ENCODE peak calls at places on chromosomes 4 and X, in seven cellular contexts. O is CD4-positive, CD25-positive, alpha-beta regulatory T cell; D is IMR-90; N is activated naive CD4-positive, alpha-beta T cell treated with Interleukin-2 at 50 U/mL for 16 hours; P is fibroblast of lung; F is spleen; Q is GM13976. Z is an unnamed sample.

GRCh38 chr4:114396808-114397207 is 201.8 kb upstream of the UGT8 start:
- DNase-seq in D (no peak), P (peak), Q (no peak), O (no peak), N (no peak), F (no peak), Z (no peak)

GRCh38 chr4:76373919-76374552 is 46.9 kb downstream of the CCDC158 start:
- DNase-seq in F (no peak), P (peak), O (no peak), Q (no peak), N (no peak), D (no peak), Z (no peak)

GRCh38 chr4:42560465-42560864 is 96.4 kb downstream of the ATP8A1 start:
- DNase-seq in P (peak), N (no peak), O (no peak), Q (no peak), D (no peak), F (no peak), Z (no peak)

GRCh38 chrX:65203545-65203944 is 227.3 kb upstream of the ZC4H2 start:
- DNase-seq in N (no peak), P (no peak), Q (no peak), D (no peak), F (no peak), O (no peak), Z (no peak)

GRCh38 chr4:103786014-103786413 is 66.2 kb upstream of the TACR3 start:
- DNase-seq in P (peak), F (no peak), Q (peak), D (no peak), O (no peak), N (no peak), Z (no peak)

GRCh38 chr4:26298198-26298950 is 22.4 kb upstream of the RBPJ start:
- DNase-seq in P (peak), D (peak), O (no peak), F (no peak), Q (no peak), N (no peak), Z (no peak)

GRCh38 chr4:81314897-81315470 is 100.0 kb upstream of the PRKG2 start:
- DNase-seq in Q (no peak), O (no peak), F (no peak), D (peak), P (no peak), N (no peak), Z (no peak)

GRCh38 chrX:115259238-115259875 is 25.5 kb upstream of the LRCH2 start:
- DNase-seq in D (no peak), Q (no peak), N (no peak), F (no peak), O (no peak), P (peak), Z (no peak)

GRCh38 chr4:13985824-13986223 is 358.3 kb upstream of the BOD1L1 start:
- DNase-seq in N (no peak), D (peak), P (peak), O (no peak), Q (no peak), F (no peak), Z (no peak)

GRCh38 chr4:858136-858535 is 32.2 kb upstream of the CPLX1 start:
- DNase-seq in F (peak), D (no peak), Q (no peak), P (no peak), N (no peak), O (no peak), Z (peak)

GRCh38 chr4:20249333-20249732 is 2.4 kb upstream of the SLIT2 start:
- DNase-seq in N (no peak), Q (no peak), D (peak), O (no peak), P (peak), F (no peak), Z (no peak)

GRCh38 chrX:68840256-68840655 is 11.4 kb downstream of the EFNB1 start:
- DNase-seq in O (no peak), D (no peak), P (no peak), Q (no peak), F (no peak), N (no peak), Z (no peak)

GRCh38 chr4:40750461-40751258 is 905 bp downstream of the NSUN7 start:
- DNase-seq in N (no peak), F (no peak), Q (no peak), D (no peak), O (no peak), P (peak), Z (no peak)

GRCh38 chr4:38531126-38531737 is 132.8 kb upstream of the KLF3 start:
- DNase-seq in F (no peak), O (no peak), Q (peak), N (no peak), D (peak), P (peak), Z (no peak)

GRCh38 chrX:132463411-132463810 is 25.4 kb downstream of the MBNL3 start:
- DNase-seq in P (peak), F (no peak), Q (no peak), O (no peak), N (no peak), D (peak), Z (no peak)

GRCh38 chrX:22365460-22365859 is 92.7 kb downstream of the CBLL2 start:
- DNase-seq in Q (no peak), D (peak), F (no peak), P (peak), N (no peak), O (no peak), Z (no peak)

GRCh38 chrX:8201896-8202331 is 30.8 kb upstream of the VCX2 start:
- DNase-seq in F (no peak), N (no peak), Q (no peak), P (peak), O (no peak), D (no peak), Z (no peak)